ENCODE peak calls at places on chromosomes 13 and 19, in seven cellular contexts. Q, U, P, F, G, X and M are unnamed samples.

GRCh38 chr19:7552781-7553180 is 17.3 kb downstream of the PNPLA6 start:
- DNase-seq in Q (no peak), X (no peak), U (no peak), P (no peak), F (no peak), G (no peak), M (no peak)

GRCh38 chr13:37947419-37948140 is 78.0 kb upstream of the TRPC4 start:
- DNase-seq in Q (no peak), F (peak), G (no peak), P (no peak), U (no peak), X (no peak), M (no peak)

GRCh38 chr13:37981932-37982331 is 112.4 kb upstream of the TRPC4 start:
- DNase-seq in X (no peak), F (no peak), P (no peak), U (no peak), G (no peak), Q (no peak), M (no peak)

GRCh38 chr13:67048084-67048792 is 181.9 kb downstream of the PCDH9 start:
- DNase-seq in U (peak), F (no peak), X (no peak), G (no peak), Q (no peak), P (peak), M (no peak)

GRCh38 chr13:99911965-99912566 is 59.5 kb downstream of the ZIC5 start:
- DNase-seq in Q (no peak), X (no peak), F (no peak), P (no peak), G (no peak), U (no peak), M (no peak)

GRCh38 chr19:28426902-28427232 is 786.1 kb downstream of the UQCRFS1 start:
- DNase-seq in P (no peak), X (no peak), U (no peak), Q (no peak), G (no peak), F (peak), M (peak)

GRCh38 chr19:34256835-34257558 is 2.6 kb downstream of the GARRE1 start:
- DNase-seq in X (peak), P (no peak), Q (no peak), U (no peak), F (no peak), G (no peak), M (no peak)

GRCh38 chr13:42893346-42893745 is 98.7 kb downstream of the EPSTI1 start:
- DNase-seq in G (no peak), X (no peak), F (peak), P (peak), Q (no peak), U (peak), M (no peak)

GRCh38 chr19:35095667-35096368 is 19.8 kb upstream of the FXYD3 start:
- DNase-seq in P (no peak), U (no peak), G (no peak), X (peak), F (no peak), Q (no peak), M (no peak)

GRCh38 chr13:50452761-50453160 is 390.7 kb downstream of the DLEU7 start:
- DNase-seq in Q (no peak), F (no peak), X (no peak), U (no peak), G (no peak), P (no peak), M (no peak)

GRCh38 chr19:6654347-6655310 is 15.3 kb downstream of the TNFSF14 start:
- DNase-seq in G (no peak), F (no peak), Q (no peak), P (no peak), X (no peak), U (no peak), M (no peak)

GRCh38 chr13:106173346-106173745 is 362.1 kb downstream of the EFNB2 start:
- DNase-seq in F (no peak), U (no peak), P (no peak), Q (no peak), X (no peak), G (no peak), M (no peak)

GRCh38 chr19:13190781-13191540 is 40.8 kb downstream of the IER2 start:
- DNase-seq in Q (no peak), G (no peak), F (peak), P (no peak), U (no peak), X (peak), M (no peak)

GRCh38 chr13:76852991-76853390 is 33.2 kb downstream of the KCTD12 start:
- DNase-seq in F (no peak), U (peak), Q (no peak), G (no peak), X (peak), P (peak), M (no peak)

GRCh38 chr19:44002566-44003460 is at the start of gene ZNF230:
- DNase-seq in P (peak), Q (peak), X (peak), F (peak), U (peak), G (peak), M (peak)

GRCh38 chr13:113299951-113300350 is 2.9 kb downstream of the LAMP1 start:
- DNase-seq in X (peak), U (no peak), P (peak), F (no peak), Q (no peak), G (no peak), M (no peak)

GRCh38 chr13:111904701-111905608 is 162.0 kb upstream of the SOX1 start:
- DNase-seq in P (no peak), Q (no peak), U (no peak), X (no peak), F (no peak), G (no peak), M (peak)

GRCh38 chr13:75685239-75685697 is 49.1 kb downstream of the LMO7 start:
- DNase-seq in U (peak), Q (peak), P (peak), F (peak), G (peak), X (peak), M (peak)

GRCh38 chr13:105441406-105441805 is 1094.1 kb downstream of the EFNB2 start:
- DNase-seq in Q (no peak), U (no peak), P (peak), X (no peak), F (no peak), G (no peak), M (no peak)

GRCh38 chr13:89726690-89727435 is 1620.6 kb upstream of the MIR17HG start:
- DNase-seq in X (no peak), P (peak), Q (no peak), G (no peak), U (peak), F (no peak), M (no peak)

GRCh38 chr19:6516018-6516658 is 14.0 kb upstream of the TUBB4A start:
- DNase-seq in X (peak), U (peak), G (peak), F (peak), Q (peak), P (peak), M (peak)

GRCh38 chr19:39100500-39101166 is 16.5 kb downstream of the ACP7 start:
- DNase-seq in X (no peak), U (no peak), F (no peak), P (no peak), Q (no peak), G (no peak), M (no peak)
- H2AK5ac ChIP-seq in X (no peak), U (no peak), F (no peak), P (no peak), Q (no peak), G (no peak), M (no peak)

GRCh38 chr13:26853272-26853818 is 92.8 kb upstream of the GPR12 start:
- DNase-seq in F (no peak), Q (no peak), U (no peak), P (no peak), X (no peak), G (no peak), M (no peak)
- H2AK5ac ChIP-seq in F (no peak), Q (no peak), U (no peak), P (no peak), X (no peak), G (no peak), M (no peak)

GRCh38 chr13:68666774-68667397 is 1436.8 kb upstream of the PCDH9 start:
- DNase-seq in U (no peak), Q (no peak), X (no peak), G (no peak), F (no peak), P (no peak), M (no peak)
- H2AK5ac ChIP-seq in U (no peak), Q (no peak), X (no peak), G (no peak), F (no peak), P (no peak), M (no peak)

GRCh38 chr19:18526316-18526715 is 4.4 kb upstream of the ELL start:
- DNase-seq in P (no peak), Q (no peak), F (no peak), X (peak), U (no peak), G (no peak), M (no peak)
- H2AK5ac ChIP-seq in P (no peak), Q (no peak), F (no peak), X (no peak), U (no peak), G (peak), M (no peak)

GRCh38 chr13:31049083-31049482 is 112.6 kb downstream of the HSPH1 start:
- DNase-seq in F (no peak), X (no peak), P (no peak), U (no peak), G (no peak), Q (no peak), M (no peak)
- H2AK5ac ChIP-seq in F (no peak), X (no peak), P (no peak), U (no peak), G (no peak), Q (no peak), M (no peak)

GRCh38 chr19:4586691-4587090 is 27.2 kb upstream of the SEMA6B start:
- DNase-seq in X (no peak), Q (no peak), F (peak), G (no peak), U (no peak), P (no peak), M (no peak)

GRCh38 chr19:4584670-4585460 is 25.4 kb upstream of the SEMA6B start:
- DNase-seq in U (no peak), P (peak), F (peak), Q (no peak), G (no peak), X (no peak), M (no peak)

GRCh38 chr19:4583961-4584669 is 24.6 kb upstream of the SEMA6B start:
- DNase-seq in P (peak), X (no peak), G (no peak), U (no peak), F (peak), Q (peak), M (peak)

GRCh38 chr19:4586245-4586644 is 26.8 kb upstream of the SEMA6B start:
- DNase-seq in Q (no peak), G (no peak), P (no peak), X (no peak), F (no peak), U (no peak), M (no peak)

GRCh38 chr19:4585556-4585955 is 26.1 kb upstream of the SEMA6B start:
- DNase-seq in G (no peak), P (no peak), X (no peak), U (no peak), F (no peak), Q (no peak), M (no peak)
- H2AK5ac ChIP-seq in G (no peak), P (no peak), X (no peak), U (no peak), F (no peak), Q (no peak), M (no peak)

DNA sequence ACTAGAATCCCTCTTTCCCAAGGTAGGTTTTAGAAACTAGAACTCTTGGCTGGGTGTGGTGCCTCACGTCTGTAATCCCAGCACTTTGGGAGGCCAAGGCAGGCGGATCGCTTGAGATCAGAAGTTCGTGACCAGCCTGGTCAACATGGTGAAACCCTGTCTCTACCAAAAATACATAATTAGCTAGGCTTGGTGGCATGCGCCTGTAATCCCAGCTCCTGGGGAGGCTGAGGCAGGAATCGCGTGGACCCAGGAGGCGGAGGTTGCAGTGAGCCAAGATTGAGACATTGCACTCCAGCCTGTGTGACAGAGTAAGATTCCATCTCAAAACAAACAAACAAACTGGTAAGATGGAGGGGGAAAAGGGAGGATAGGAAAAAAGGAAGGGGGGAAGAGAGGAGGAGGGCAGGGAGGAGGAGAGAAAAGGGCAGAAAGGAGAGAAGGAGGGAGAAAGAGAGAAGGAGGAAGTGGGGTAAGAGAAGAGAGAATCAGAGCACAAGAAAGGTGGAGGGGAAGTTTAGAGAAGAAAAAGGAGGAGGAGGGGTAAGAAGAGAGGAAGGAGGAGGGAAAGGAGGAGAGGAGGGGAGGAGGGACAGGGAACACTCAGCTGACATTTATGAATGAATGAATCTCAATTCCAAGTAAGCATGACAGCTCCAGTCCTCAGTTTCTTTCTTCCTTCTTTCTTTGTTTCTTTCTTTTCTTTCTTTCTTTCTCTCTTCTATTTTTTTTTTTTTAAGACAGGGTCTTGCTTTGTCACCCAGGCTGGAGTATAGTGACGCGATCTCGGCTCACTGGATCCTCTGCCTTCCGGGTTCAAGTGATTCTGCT is 2.6 kb upstream of the SLC27A1 start:
- DNase-seq in G (no peak), F (no peak), Q (no peak), U (no peak), P (no peak), X (no peak), M (no peak)
- H2AK5ac ChIP-seq in G (no peak), F (no peak), Q (no peak), U (peak), P (no peak), X (no peak), M (no peak)